ENCODE peak calls at places on chromosomes 13 and 19, in ten cellular contexts. D, A, S, H, T, L, X, I, F and M are unnamed samples. For H3K9me3, the result is how much of the 10 kb centered on the place peaks cover.

GRCh38 chr19:51138549-51138979 is 3.5 kb upstream of the SIGLEC7 start:
- DNase-seq in D (no peak), A (no peak), S (no peak), H (peak), T (no peak), L (no peak), X (no peak), I (peak), F (no peak), M (no peak)

GRCh38 chr19:50427997-50428425 is 4.7 kb upstream of the MYBPC2 start:
- DNase-seq in D (no peak), A (no peak), S (peak), H (peak), T (no peak), L (no peak), X (peak), I (peak), F (peak), M (no peak)

GRCh38 chr19:39497850-39498261 is 891 bp upstream of the DLL3 start:
- DNase-seq in D (peak), A (no peak), S (peak), H (no peak), T (peak), L (peak), X (peak), I (peak), F (peak), M (no peak)

GRCh38 chr13:21478881-21479808 is 20.0 kb upstream of the ZDHHC20 start:
- DNase-seq in D (peak), A (peak), S (peak), H (peak), T (peak), L (peak), X (peak), I (peak), F (peak), M (no peak)

GRCh38 chr13:46211116-46211515 is 612 bp upstream of the LRRC63 start:
- DNase-seq in D (peak), A (no peak), S (peak), H (no peak), T (peak), L (no peak), X (no peak), I (peak), F (no peak), M (no peak)

GRCh38 chr13:113526466-113527220 is 36.1 kb upstream of the DCUN1D2 start:
- DNase-seq in D (no peak), A (no peak), S (no peak), H (no peak), T (no peak), L (peak), X (no peak), I (no peak), F (no peak), M (no peak)

GRCh38 chr19:51375504-51376221 is 3.2 kb upstream of the NKG7 start:
- DNase-seq in D (no peak), A (no peak), S (no peak), H (no peak), T (no peak), L (no peak), X (no peak), I (no peak), F (no peak), M (no peak)

GRCh38 chr13:20451397-20451796 is 74.3 kb downstream of the CRYL1 start:
- DNase-seq in D (no peak), A (no peak), S (no peak), H (no peak), T (no peak), L (no peak), X (no peak), I (no peak), F (no peak), M (no peak)

GRCh38 chr13:95530178-95530577 is 22.3 kb upstream of the CLDN10 start:
- DNase-seq in D (no peak), A (peak), S (no peak), H (no peak), T (peak), L (peak), X (peak), I (peak), F (no peak), M (no peak)

GRCh38 chr19:44807162-44807561 is 1.7 kb upstream of the BCAM start:
- DNase-seq in D (peak), A (peak), S (no peak), H (no peak), T (peak), L (no peak), X (no peak), I (no peak), F (no peak), M (no peak)

GRCh38 chr19:57961785-57962184 is 12.5 kb downstream of the C19orf18 start:
- DNase-seq in D (no peak), A (no peak), S (no peak), H (no peak), T (no peak), L (no peak), X (no peak), I (no peak), F (no peak), M (no peak)

DNA sequence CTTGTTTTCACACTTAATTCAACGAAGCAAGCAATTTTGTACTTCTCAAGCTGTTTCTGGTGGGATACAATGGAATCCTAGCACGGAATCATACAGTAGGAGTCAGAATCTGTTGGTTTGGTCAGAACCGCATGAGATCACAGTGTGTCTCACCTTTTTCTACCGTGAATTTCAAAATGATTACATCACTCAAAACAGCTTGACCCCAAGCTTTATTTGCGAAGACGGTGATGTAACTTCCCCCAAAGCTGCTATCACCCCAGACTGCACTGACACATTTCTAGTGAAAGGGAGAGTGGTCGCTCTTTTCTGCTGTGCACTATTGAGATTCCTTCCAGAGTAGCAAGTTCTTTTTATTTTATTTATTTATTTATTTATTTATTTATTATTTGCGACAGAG is 9.6 kb downstream of the C19orf18 start:
- DNase-seq in D (no peak), A (no peak), S (no peak), H (no peak), T (no peak), L (no peak), X (no peak), I (no peak), F (no peak), M (no peak)
- H3K9me3 ChIP-seq in D (under half), A (under half), S (under half), H (half or more), T (half or more), L (under half), X (under half), I (under half), F (under half), M (under half)

DNA sequence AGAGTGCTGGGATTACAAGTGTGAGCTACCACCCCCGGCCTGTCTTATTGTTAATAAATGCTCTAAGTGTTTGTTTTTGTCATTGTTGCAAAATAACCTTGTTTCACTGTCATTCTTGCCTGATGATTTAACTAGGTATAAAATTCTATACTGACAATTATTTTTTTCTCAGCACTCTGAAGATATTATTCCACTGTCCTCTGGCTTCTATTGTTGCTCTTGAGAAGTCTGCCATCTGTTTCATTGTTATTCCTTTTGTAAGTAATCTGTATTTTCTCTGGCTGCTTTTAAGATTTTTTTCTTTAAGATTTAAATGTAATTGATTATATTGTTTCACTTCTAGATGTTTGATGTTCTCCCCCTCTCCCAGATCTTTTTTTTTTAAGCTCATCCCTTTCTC is 17.6 kb downstream of the ZNF420 start:
- DNase-seq in D (no peak), A (no peak), S (no peak), H (no peak), T (peak), L (no peak), X (no peak), I (no peak), F (no peak), M (no peak)
- H3K9me3 ChIP-seq in D (under half), A (under half), S (under half), H (half or more), T (half or more), L (under half), X (under half), I (under half), F (under half), M (under half)

GRCh38 chr19:12527034-12527836 is 24.0 kb downstream of the ZNF564 start:
- DNase-seq in D (no peak), A (peak), S (no peak), H (no peak), T (peak), L (peak), X (peak), I (peak), F (peak), M (no peak)
- H3K9me3 ChIP-seq in D (half or more), A (half or more), S (half or more), H (half or more), T (half or more), L (half or more), X (half or more), I (under half), F (half or more), M (half or more)

DNA sequence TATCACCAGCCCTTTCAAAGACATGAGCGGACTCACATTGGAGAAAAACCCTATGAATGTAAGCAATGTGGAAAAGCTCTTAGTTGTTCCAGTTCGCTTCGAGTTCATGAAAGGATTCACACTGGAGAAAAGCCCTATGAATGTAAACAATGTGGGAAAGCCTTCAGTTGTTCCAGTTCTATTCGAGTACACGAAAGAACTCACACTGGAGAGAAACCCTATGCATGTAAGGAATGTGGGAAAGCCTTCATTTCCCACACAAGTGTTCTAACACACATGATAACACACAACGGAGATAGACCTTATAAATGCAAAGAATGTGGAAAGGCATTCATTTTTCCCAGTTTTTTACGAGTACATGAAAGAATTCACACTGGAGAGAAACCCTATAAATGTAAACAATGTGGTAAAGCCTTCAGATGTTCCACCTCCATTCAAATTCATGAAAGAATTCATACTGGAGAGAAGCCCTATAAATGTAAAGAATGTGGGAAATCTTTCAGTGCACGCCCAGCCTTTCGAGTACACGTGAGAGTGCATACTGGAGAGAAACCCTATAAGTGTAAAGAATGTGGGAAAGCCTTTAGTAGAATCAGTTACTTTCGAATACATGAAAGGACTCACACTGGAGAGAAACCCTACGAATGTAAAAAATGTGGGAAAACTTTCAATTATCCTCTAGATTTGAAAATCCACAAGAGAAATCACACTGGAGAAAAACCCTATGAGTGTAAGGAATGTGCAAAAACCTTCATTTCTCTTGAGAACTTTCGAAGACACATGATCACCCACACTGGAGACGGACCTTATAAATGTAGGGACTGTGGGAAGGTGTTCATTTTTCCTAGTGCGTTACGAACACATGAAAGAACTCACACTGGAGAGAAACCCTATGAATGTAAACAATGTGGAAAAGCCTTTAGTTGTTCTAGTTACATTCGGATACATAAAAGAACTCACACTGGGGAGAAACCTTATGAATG is 17.6 kb downstream of the ZNF791 start:
- DNase-seq in D (no peak), A (peak), S (no peak), H (no peak), T (peak), L (no peak), X (peak), I (no peak), F (no peak), M (no peak)
- H3K9me3 ChIP-seq in D (under half), A (half or more), S (under half), H (under half), T (half or more), L (under half), X (half or more), I (under half), F (under half), M (under half)

GRCh38 chr19:56603829-56604228 is 8.7 kb downstream of the ZNF71 start:
- DNase-seq in D (no peak), A (peak), S (no peak), H (no peak), T (no peak), L (no peak), X (peak), I (no peak), F (no peak), M (no peak)
- H3K9me3 ChIP-seq in D (under half), A (under half), S (half or more), H (half or more), T (half or more), L (under half), X (half or more), I (under half), F (under half), M (under half)

DNA sequence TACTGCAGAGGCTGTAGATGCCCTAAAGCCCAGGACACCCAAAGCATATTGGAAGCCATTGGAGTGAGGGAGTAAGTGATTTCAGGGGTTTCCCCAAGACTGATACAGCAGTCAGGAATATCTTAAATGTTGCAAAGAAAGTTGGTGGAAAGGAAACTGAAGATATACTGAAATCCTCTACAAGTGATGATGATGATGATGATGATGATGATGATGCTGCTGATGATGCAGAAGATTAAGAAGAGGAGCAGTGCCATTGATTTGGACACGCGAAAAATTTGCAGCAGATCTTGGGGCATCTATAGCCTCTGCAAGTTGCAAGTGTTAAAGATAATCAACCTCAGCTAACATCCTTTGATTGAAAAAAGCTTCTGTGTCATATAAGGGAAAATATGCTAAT is 23.8 kb downstream of the ZNF44 start:
- DNase-seq in D (no peak), A (no peak), S (no peak), H (no peak), T (no peak), L (no peak), X (no peak), I (no peak), F (no peak), M (no peak)
- H3K9me3 ChIP-seq in D (under half), A (half or more), S (under half), H (half or more), T (under half), L (under half), X (half or more), I (under half), F (under half), M (under half)

GRCh38 chr19:54533476-54533875 is 30.8 kb downstream of the LAIR2 start:
- DNase-seq in D (no peak), A (no peak), S (no peak), H (no peak), T (no peak), L (no peak), X (no peak), I (no peak), F (no peak), M (no peak)
- H3K9me3 ChIP-seq in D (under half), A (under half), S (under half), H (under half), T (under half), L (under half), X (under half), I (under half), F (under half), M (under half)

GRCh38 chr13:57128909-57129308 is 11.8 kb upstream of the PRR20A start:
- DNase-seq in D (no peak), A (no peak), S (no peak), H (no peak), T (peak), L (no peak), X (no peak), I (no peak), F (peak), M (no peak)

DNA sequence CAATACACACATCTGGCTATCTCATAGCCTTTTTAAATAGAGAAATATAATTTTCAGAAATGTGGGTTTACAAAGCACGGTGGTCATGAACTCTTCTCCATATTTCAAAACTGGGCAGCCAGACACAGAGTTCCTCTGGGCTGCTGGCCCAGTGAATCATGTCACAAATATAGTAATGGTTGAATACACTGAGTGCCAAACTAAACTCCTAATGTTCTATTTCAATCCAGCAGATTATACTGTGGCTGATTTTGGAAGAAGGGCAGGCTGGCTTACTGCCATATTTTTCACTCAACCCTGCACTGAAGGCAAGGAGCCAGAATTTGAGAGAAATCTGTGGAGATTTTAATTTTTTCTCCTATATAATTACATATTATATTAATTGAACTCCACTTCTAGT is 17.1 kb upstream of the PRR20A start:
- DNase-seq in D (no peak), A (no peak), S (no peak), H (peak), T (no peak), L (no peak), X (no peak), I (peak), F (no peak), M (no peak)
- H3K9me3 ChIP-seq in D (under half), A (under half), S (under half), H (under half), T (under half), L (under half), X (under half), I (under half), F (under half), M (under half)

GRCh38 chr19:24140099-24140498 is 53.1 kb downstream of the ZNF254 start:
- DNase-seq in D (no peak), A (peak), S (no peak), H (no peak), T (peak), L (peak), X (peak), I (peak), F (no peak), M (no peak)

GRCh38 chr19:24142771-24143170 is 55.8 kb downstream of the ZNF254 start:
- DNase-seq in D (no peak), A (no peak), S (no peak), H (no peak), T (no peak), L (no peak), X (no peak), I (no peak), F (no peak), M (no peak)

GRCh38 chr19:24141612-24142011 is 54.6 kb downstream of the ZNF254 start:
- DNase-seq in D (no peak), A (no peak), S (no peak), H (no peak), T (no peak), L (no peak), X (no peak), I (no peak), F (no peak), M (no peak)

GRCh38 chr19:24140591-24140990 is 53.6 kb downstream of the ZNF254 start:
- DNase-seq in D (no peak), A (no peak), S (no peak), H (no peak), T (no peak), L (no peak), X (no peak), I (no peak), F (no peak), M (no peak)
- H3K9me3 ChIP-seq in D (under half), A (under half), S (half or more), H (half or more), T (half or more), L (under half), X (under half), I (under half), F (under half), M (under half)